ENCODE peak calls at places on chromosomes 4 and X, in eight cellular contexts. V is uterus, H is dorsolateral prefrontal cortex, W is GM23338, L is cardiac muscle cell, N is right atrium auricular region, O is PC-3, T is MM.1S. F is an unnamed sample.

GRCh38 chr4:107862658-107863057 is 37.9 kb downstream of the SGMS2 start:
- DNase-seq in V (no peak), H (no peak), W (peak), L (peak), N (no peak), O (peak), T (no peak), F (peak)

GRCh38 chr4:118942465-118942864 is 53.8 kb downstream of the SYNPO2 start:
- DNase-seq in V (no peak), H (no peak), W (no peak), L (peak), N (no peak), O (peak), T (no peak), F (no peak)

GRCh38 chr4:101958547-101958946 is 168.0 kb downstream of the BANK1 start:
- DNase-seq in V (no peak), H (no peak), W (no peak), L (no peak), N (no peak), O (no peak), T (no peak), F (no peak)

GRCh38 chr4:111641813-111642579 is 503.3 kb upstream of the FAM241A start:
- DNase-seq in V (peak), H (no peak), W (peak), L (peak), N (peak), O (peak), T (peak), F (peak)

GRCh38 chr4:64465263-64465662 is 56.0 kb upstream of the TECRL start:
- DNase-seq in V (no peak), H (no peak), W (no peak), L (peak), N (no peak), O (no peak), T (no peak), F (no peak)

GRCh38 chr4:174794706-174795105 is 34.3 kb downstream of the GLRA3 start:
- DNase-seq in V (no peak), H (no peak), W (no peak), L (no peak), N (no peak), O (peak), T (no peak), F (no peak)

GRCh38 chr4:29372971-29373370 is 1347.2 kb upstream of the PCDH7 start:
- DNase-seq in V (no peak), H (no peak), W (no peak), L (no peak), N (no peak), O (no peak), T (no peak), F (no peak)

GRCh38 chr4:112448211-112448745 is 67.7 kb downstream of the NEUROG2 start:
- DNase-seq in V (no peak), H (no peak), W (no peak), L (no peak), N (no peak), O (peak), T (no peak), F (no peak)

GRCh38 chrX:148380614-148381561 is 119.5 kb upstream of the AFF2 start:
- DNase-seq in V (no peak), H (no peak), W (no peak), L (no peak), N (no peak), O (no peak), T (peak), F (no peak)

GRCh38 chr4:164252286-164252685 is 501.6 kb upstream of the SMIM31 start:
- DNase-seq in V (no peak), H (peak), W (peak), L (no peak), N (no peak), O (no peak), T (no peak), F (no peak)

GRCh38 chr4:67881226-67881625 is 2.6 kb downstream of the TMPRSS11D start:
- DNase-seq in V (no peak), H (no peak), W (no peak), L (no peak), N (no peak), O (no peak), T (no peak), F (no peak)

GRCh38 chr4:38128478-38129451 is 168.6 kb downstream of the PTTG2 start:
- DNase-seq in V (no peak), H (no peak), W (peak), L (no peak), N (peak), O (peak), T (peak), F (no peak)

GRCh38 chr4:38605794-38606586 is 58.0 kb upstream of the KLF3 start:
- DNase-seq in V (no peak), H (no peak), W (peak), L (no peak), N (peak), O (no peak), T (no peak), F (no peak)

GRCh38 chr4:32658019-32658418 is 1937.8 kb downstream of the PCDH7 start:
- DNase-seq in V (no peak), H (no peak), W (no peak), L (no peak), N (no peak), O (no peak), T (no peak), F (no peak)

GRCh38 chr4:181897935-181898334 is 345.3 kb upstream of the TENM3 start:
- DNase-seq in V (no peak), H (no peak), W (no peak), L (peak), N (no peak), O (no peak), T (no peak), F (no peak)

GRCh38 chrX:45771560-45772340 is 571.1 kb upstream of the DIPK2B start:
- DNase-seq in V (no peak), H (no peak), W (no peak), L (peak), N (no peak), O (peak), T (peak), F (no peak)

GRCh38 chrX:131778269-131779218 is 234.7 kb downstream of the OR13H1 start:
- DNase-seq in V (peak), H (peak), W (no peak), L (no peak), N (peak), O (peak), T (peak), F (peak)

GRCh38 chrX:41334866-41335589 is 1.1 kb downstream of the DDX3X start:
- DNase-seq in V (peak), H (no peak), W (peak), L (peak), N (peak), O (peak), T (peak), F (peak)

GRCh38 chrX:327660-328126 is 9.1 kb upstream of the GTPBP6 start:
- DNase-seq in V (no peak), H (peak), W (no peak), L (no peak), N (no peak), O (no peak), T (no peak), F (no peak)

GRCh38 chrX:45479196-45479834 is 278.6 kb upstream of the DIPK2B start:
- DNase-seq in V (no peak), H (no peak), W (no peak), L (peak), N (no peak), O (peak), T (no peak), F (no peak)

GRCh38 chr4:159606835-159607234 is 504.0 kb downstream of the RAPGEF2 start:
- DNase-seq in V (no peak), H (no peak), W (no peak), L (peak), N (no peak), O (no peak), T (no peak), F (no peak)

GRCh38 chrX:80708781-80709180 is 100.9 kb downstream of the BRWD3 start:
- DNase-seq in V (no peak), H (no peak), W (no peak), L (no peak), N (no peak), O (no peak), T (no peak), F (no peak)

GRCh38 chrX:69987691-69988090 is 62.0 kb downstream of the AWAT2 start:
- DNase-seq in V (no peak), H (no peak), W (no peak), L (peak), N (no peak), O (no peak), T (no peak), F (no peak)

GRCh38 chr4:147479817-147480216 is 1.1 kb upstream of the EDNRA start:
- DNase-seq in V (peak), H (no peak), W (no peak), L (peak), N (no peak), O (no peak), T (no peak), F (peak)

GRCh38 chr4:26525751-26526150 is 35.5 kb upstream of the CCKAR start:
- DNase-seq in V (no peak), H (no peak), W (no peak), L (no peak), N (no peak), O (peak), T (no peak), F (no peak)

GRCh38 chrX:1518512-1518911 is 18.5 kb downstream of the P2RY8 start:
- DNase-seq in V (no peak), H (no peak), W (no peak), L (no peak), N (no peak), O (no peak), T (no peak), F (no peak)

GRCh38 chr4:47391256-47391655 is 72.2 kb downstream of the COMMD8 start:
- DNase-seq in V (no peak), H (no peak), W (no peak), L (no peak), N (no peak), O (no peak), T (no peak), F (no peak)

GRCh38 chr4:80010316-80010715 is 62.7 kb downstream of the ANTXR2 start:
- DNase-seq in V (no peak), H (no peak), W (no peak), L (no peak), N (no peak), O (no peak), T (no peak), F (no peak)

GRCh38 chr4:17823871-17824669 is 13.3 kb downstream of the NCAPG start:
- DNase-seq in V (no peak), H (no peak), W (no peak), L (no peak), N (no peak), O (no peak), T (no peak), F (no peak)

GRCh38 chr4:26992657-26993361 is 132.2 kb downstream of the STIM2 start:
- DNase-seq in V (peak), H (no peak), W (no peak), L (peak), N (no peak), O (no peak), T (no peak), F (no peak)

GRCh38 chr4:153152453-153153338 is 51.5 kb upstream of the TRIM2 start:
- DNase-seq in V (no peak), H (no peak), W (peak), L (peak), N (no peak), O (no peak), T (peak), F (peak)

GRCh38 chr4:138311771-138312535 is 69.8 kb upstream of the SLC7A11 start:
- DNase-seq in V (no peak), H (no peak), W (peak), L (peak), N (no peak), O (no peak), T (no peak), F (no peak)

GRCh38 chrX:11435568-11435967 is 142.4 kb downstream of the AMELX start:
- DNase-seq in V (no peak), H (no peak), W (no peak), L (peak), N (no peak), O (no peak), T (peak), F (no peak)

GRCh38 chr4:144504853-144505252 is 141.1 kb upstream of the HHIP start:
- DNase-seq in V (no peak), H (no peak), W (no peak), L (no peak), N (no peak), O (no peak), T (no peak), F (no peak)

GRCh38 chr4:37802068-37802666 is 24.3 kb upstream of the PGM2 start:
- DNase-seq in V (peak), H (no peak), W (peak), L (peak), N (no peak), O (peak), T (peak), F (peak)

GRCh38 chrX:154799554-154800348 is 5.5 kb downstream of the MPP1 start:
- DNase-seq in V (no peak), H (no peak), W (no peak), L (peak), N (no peak), O (peak), T (no peak), F (no peak)

GRCh38 chrX:20653070-20653469 is 386.4 kb upstream of the RPS6KA3 start:
- DNase-seq in V (no peak), H (no peak), W (no peak), L (no peak), N (no peak), O (peak), T (no peak), F (no peak)

GRCh38 chrX:47649781-47650163 is 591 bp downstream of the ELK1 start:
- DNase-seq in V (no peak), H (no peak), W (no peak), L (no peak), N (peak), O (no peak), T (no peak), F (no peak)

GRCh38 chrX:47651043-47651905 is 911 bp upstream of the ELK1 start:
- DNase-seq in V (no peak), H (no peak), W (no peak), L (no peak), N (no peak), O (no peak), T (no peak), F (no peak)

GRCh38 chrX:47650164-47651042 is at the start of gene ELK1:
- DNase-seq in V (peak), H (peak), W (peak), L (peak), N (peak), O (peak), T (peak), F (peak)

GRCh38 chrX:47648376-47648775 is 2.0 kb downstream of the ELK1 start:
- DNase-seq in V (no peak), H (no peak), W (no peak), L (peak), N (no peak), O (no peak), T (no peak), F (no peak)

GRCh38 chrX:47649302-47649701 is 1.1 kb downstream of the ELK1 start:
- DNase-seq in V (no peak), H (no peak), W (no peak), L (peak), N (no peak), O (no peak), T (no peak), F (no peak)
- H3K4me3 ChIP-seq in V (peak), H (peak), W (peak), L (peak), N (peak), O (peak), T (peak), F (no peak)

GRCh38 chr4:53895137-53895536 is 169.3 kb downstream of the CHIC2 start:
- DNase-seq in V (no peak), H (no peak), W (no peak), L (no peak), N (no peak), O (no peak), T (no peak), F (no peak)

GRCh38 chr4:53902786-53903185 is 161.6 kb downstream of the CHIC2 start:
- DNase-seq in V (no peak), H (no peak), W (no peak), L (no peak), N (no peak), O (no peak), T (no peak), F (no peak)

GRCh38 chr4:53899544-53900274 is 164.7 kb downstream of the CHIC2 start:
- DNase-seq in V (peak), H (no peak), W (no peak), L (peak), N (no peak), O (no peak), T (no peak), F (no peak)

GRCh38 chr4:53905281-53905934 is 159.0 kb downstream of the CHIC2 start:
- DNase-seq in V (no peak), H (no peak), W (no peak), L (peak), N (no peak), O (no peak), T (no peak), F (no peak)

GRCh38 chr4:53900275-53900649 is 164.1 kb downstream of the CHIC2 start:
- DNase-seq in V (no peak), H (no peak), W (no peak), L (no peak), N (no peak), O (no peak), T (no peak), F (no peak)
- H3K4me3 ChIP-seq in V (no peak), H (no peak), W (no peak), L (no peak), N (no peak), O (no peak), T (no peak), F (no peak)

GRCh38 chrX:51395474-51395806 is 62.8 kb downstream of the NUDT10 start:
- DNase-seq in V (no peak), H (no peak), W (no peak), L (no peak), N (no peak), O (no peak), T (no peak), F (no peak)
- H3K4me3 ChIP-seq in V (peak), H (peak), W (peak), L (no peak), N (peak), O (no peak), T (peak), F (no peak)

GRCh38 chr4:186204103-186204559 is 12.8 kb downstream of the CYP4V2 start:
- DNase-seq in V (no peak), H (no peak), W (peak), L (peak), N (no peak), O (no peak), T (peak), F (peak)

GRCh38 chr4:186202490-186203140 is 11.2 kb downstream of the CYP4V2 start:
- DNase-seq in V (no peak), H (no peak), W (no peak), L (no peak), N (no peak), O (no peak), T (no peak), F (no peak)

GRCh38 chr4:186203391-186203802 is 12.0 kb downstream of the CYP4V2 start:
- DNase-seq in V (no peak), H (no peak), W (no peak), L (peak), N (no peak), O (no peak), T (peak), F (no peak)

GRCh38 chr4:186201535-186202230 is 10.3 kb downstream of the CYP4V2 start:
- DNase-seq in V (no peak), H (no peak), W (peak), L (peak), N (no peak), O (peak), T (peak), F (no peak)

GRCh38 chr4:186204611-186205144 is 13.3 kb downstream of the CYP4V2 start:
- DNase-seq in V (no peak), H (no peak), W (no peak), L (no peak), N (no peak), O (no peak), T (no peak), F (no peak)
- H3K4me3 ChIP-seq in V (no peak), H (no peak), W (peak), L (no peak), N (no peak), O (no peak), T (peak), F (no peak)

GRCh38 chr4:169256101-169256612 is 14.6 kb downstream of the SH3RF1 start:
- DNase-seq in V (no peak), H (no peak), W (no peak), L (no peak), N (no peak), O (peak), T (no peak), F (no peak)

GRCh38 chr4:169253087-169253675 is 17.6 kb downstream of the SH3RF1 start:
- DNase-seq in V (no peak), H (no peak), W (no peak), L (no peak), N (no peak), O (no peak), T (no peak), F (no peak)

GRCh38 chr4:169252339-169253086 is 18.2 kb downstream of the SH3RF1 start:
- DNase-seq in V (no peak), H (no peak), W (no peak), L (peak), N (no peak), O (no peak), T (no peak), F (no peak)

GRCh38 chr4:169253904-169254303 is 16.9 kb downstream of the SH3RF1 start:
- DNase-seq in V (no peak), H (no peak), W (no peak), L (peak), N (no peak), O (peak), T (no peak), F (no peak)

GRCh38 chr4:169254546-169254983 is 16.2 kb downstream of the SH3RF1 start:
- DNase-seq in V (no peak), H (no peak), W (no peak), L (peak), N (peak), O (peak), T (no peak), F (peak)
- H3K4me3 ChIP-seq in V (no peak), H (no peak), W (no peak), L (no peak), N (no peak), O (peak), T (no peak), F (no peak)

GRCh38 chrX:84187501-84188319 is at the start of gene RPS6KA6:
- DNase-seq in V (peak), H (peak), W (peak), L (no peak), N (no peak), O (peak), T (peak), F (no peak)

GRCh38 chrX:84189125-84189524 is 1.1 kb upstream of the RPS6KA6 start:
- DNase-seq in V (no peak), H (no peak), W (peak), L (no peak), N (no peak), O (no peak), T (no peak), F (no peak)

GRCh38 chrX:84182521-84182920 is 5.5 kb downstream of the RPS6KA6 start:
- DNase-seq in V (no peak), H (no peak), W (no peak), L (no peak), N (no peak), O (no peak), T (no peak), F (no peak)

GRCh38 chrX:84188320-84188834 is 378 bp upstream of the RPS6KA6 start:
- DNase-seq in V (peak), H (peak), W (peak), L (peak), N (no peak), O (peak), T (peak), F (peak)

GRCh38 chrX:84186603-84187358 is 1.2 kb downstream of the RPS6KA6 start:
- DNase-seq in V (no peak), H (no peak), W (peak), L (no peak), N (no peak), O (peak), T (peak), F (no peak)
- H3K4me3 ChIP-seq in V (peak), H (peak), W (peak), L (peak), N (peak), O (peak), T (peak), F (peak)

GRCh38 chr4:139807483-139807882 is 141.9 kb downstream of the MGST2 start:
- DNase-seq in V (no peak), H (no peak), W (no peak), L (no peak), N (no peak), O (no peak), T (no peak), F (no peak)
- H3K4me3 ChIP-seq in V (no peak), H (no peak), W (no peak), L (no peak), N (no peak), O (no peak), T (no peak), F (no peak)